ENCODE peak calls at places on chromosomes 13 and 19, in six cellular contexts. X is transverse colon, J is DND-41, I is aorta, M is HCT116, E is cardiac fibroblast. S is an unnamed sample.

GRCh38 chr13:101307181-101307701 is 109.1 kb downstream of the NALCN start:
- DNase-seq in X (no peak), J (peak), I (no peak), M (no peak), E (peak), S (no peak)

GRCh38 chr13:106262886-106263285 is 272.6 kb downstream of the EFNB2 start:
- DNase-seq in X (no peak), J (no peak), I (no peak), M (no peak), E (no peak), S (no peak)

GRCh38 chr13:93398167-93398566 is 171.6 kb downstream of the GPC6 start:
- DNase-seq in X (no peak), J (no peak), I (no peak), M (no peak), E (peak), S (no peak)

GRCh38 chr19:2476451-2477140 is 669 bp downstream of the GADD45B start:
- DNase-seq in X (peak), J (peak), I (peak), M (no peak), E (peak), S (no peak)

GRCh38 chr19:6697291-6697690 is 23.2 kb downstream of the C3 start:
- DNase-seq in X (no peak), J (no peak), I (no peak), M (no peak), E (no peak), S (no peak)

GRCh38 chr13:65787087-65787486 is 1443.0 kb downstream of the PCDH9 start:
- DNase-seq in X (no peak), J (no peak), I (no peak), M (no peak), E (peak), S (no peak)

GRCh38 chr13:97284558-97284957 is 62.4 kb downstream of the MBNL2 start:
- DNase-seq in X (no peak), J (no peak), I (no peak), M (no peak), E (peak), S (no peak)

GRCh38 chr19:45920458-45920857 is 5.9 kb upstream of the NANOS2 start:
- DNase-seq in X (no peak), J (no peak), I (no peak), M (no peak), E (no peak), S (no peak)

GRCh38 chr19:45879055-45879454 is 6.9 kb downstream of the IRF2BP1 start:
- DNase-seq in X (no peak), J (no peak), I (no peak), M (no peak), E (no peak), S (no peak)

GRCh38 chr13:74162782-74163181 is 28.6 kb upstream of the KLF12 start:
- DNase-seq in X (no peak), J (no peak), I (no peak), M (no peak), E (no peak), S (no peak)

GRCh38 chr13:95833126-95833525 is 156.2 kb downstream of the DNAJC3 start:
- DNase-seq in X (no peak), J (no peak), I (no peak), M (no peak), E (no peak), S (no peak)

GRCh38 chr19:10009269-10009665 is 1.0 kb downstream of the COL5A3 start:
- DNase-seq in X (peak), J (peak), I (peak), M (no peak), E (peak), S (no peak)

GRCh38 chr13:57631607-57632275 is at the start of gene PCDH17:
- DNase-seq in X (peak), J (no peak), I (peak), M (no peak), E (peak), S (no peak)

GRCh38 chr19:55464669-55465068 is at the start of gene C19orf85:
- DNase-seq in X (no peak), J (no peak), I (no peak), M (no peak), E (no peak), S (no peak)

GRCh38 chr19:55463583-55464031 is 944 bp downstream of the C19orf85 start:
- DNase-seq in X (no peak), J (no peak), I (no peak), M (no peak), E (no peak), S (no peak)

GRCh38 chr19:55465460-55466245 is 1.1 kb upstream of the C19orf85 start:
- DNase-seq in X (no peak), J (no peak), I (no peak), M (no peak), E (no peak), S (no peak)

GRCh38 chr19:55462722-55463121 is 1.3 kb upstream of the ISOC2 start:
- DNase-seq in X (no peak), J (no peak), I (no peak), M (no peak), E (no peak), S (no peak)

DNA sequence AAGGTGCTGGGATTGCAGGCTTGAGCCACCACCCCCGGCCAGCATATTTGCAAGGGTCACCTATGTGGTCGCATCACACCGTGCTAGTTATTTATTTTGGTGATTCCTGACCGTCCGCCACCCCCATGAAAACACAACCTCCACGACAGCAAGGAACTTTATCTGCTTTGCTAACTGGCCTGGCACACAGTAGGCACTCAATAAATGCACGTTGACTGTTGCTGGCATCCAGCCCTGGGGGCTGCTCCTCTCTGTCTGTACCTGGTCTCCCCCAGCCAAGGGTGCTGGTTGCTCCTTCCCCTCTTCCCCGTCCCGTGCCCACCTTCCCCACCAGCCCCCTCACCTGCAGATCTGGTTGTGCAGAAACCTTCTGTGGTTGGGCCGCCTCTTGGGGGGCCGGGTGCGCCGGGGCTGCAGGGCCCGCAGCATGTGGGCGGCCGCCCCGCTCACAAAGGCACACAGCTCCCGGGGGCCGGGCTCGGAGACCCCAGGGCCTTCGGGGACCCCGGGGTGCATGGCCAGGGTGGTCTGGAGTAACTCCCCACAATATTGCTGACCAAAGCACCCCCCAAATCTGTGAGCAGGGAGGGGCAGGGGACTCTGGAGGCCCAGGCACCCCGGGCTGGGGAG is 397 bp downstream of the C19orf85 start:
- DNase-seq in X (no peak), J (no peak), I (no peak), M (no peak), E (no peak), S (no peak)
- H3K4me3 ChIP-seq in X (no peak), J (no peak), I (no peak), M (no peak), E (no peak), S (no peak)

DNA sequence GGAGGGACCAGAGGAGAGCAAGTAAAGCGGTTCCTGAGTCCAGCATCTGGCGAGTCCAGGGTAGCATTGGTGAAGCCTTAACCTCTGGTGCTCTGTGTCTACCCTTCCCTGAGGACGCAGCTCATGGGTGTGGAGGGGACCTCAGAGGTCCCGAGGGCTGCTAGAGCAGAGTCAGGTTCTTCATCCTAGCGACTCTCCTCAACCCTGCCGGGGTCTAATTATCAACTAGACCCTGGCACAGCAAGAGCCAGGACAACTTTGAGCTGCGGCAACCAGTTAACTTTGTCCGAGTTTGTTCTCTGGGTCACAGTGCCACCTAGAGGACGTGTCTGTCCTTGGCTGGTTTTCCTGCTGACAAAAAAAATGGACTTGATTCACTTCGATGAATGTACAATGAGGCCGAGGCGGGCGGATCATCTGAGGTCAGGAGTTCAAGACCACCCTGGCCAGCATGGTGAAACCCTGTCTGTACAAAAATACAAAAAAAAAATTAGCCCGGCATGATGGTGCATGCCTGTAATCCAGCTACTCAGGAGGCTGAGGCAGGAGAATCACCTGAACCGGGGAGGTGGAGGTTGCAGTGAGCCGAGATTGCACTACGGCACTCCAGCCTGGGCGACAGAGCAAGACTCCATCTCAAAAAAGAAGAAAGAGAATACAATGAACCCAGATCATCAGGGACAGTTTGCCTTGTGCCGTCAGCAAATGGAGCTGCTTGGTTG is 24.9 kb downstream of the TSSK6 start:
- DNase-seq in X (peak), J (peak), I (peak), M (peak), E (peak), S (peak)
- H3K4me3 ChIP-seq in X (no peak), J (no peak), I (no peak), M (no peak), E (no peak), S (peak)

DNA sequence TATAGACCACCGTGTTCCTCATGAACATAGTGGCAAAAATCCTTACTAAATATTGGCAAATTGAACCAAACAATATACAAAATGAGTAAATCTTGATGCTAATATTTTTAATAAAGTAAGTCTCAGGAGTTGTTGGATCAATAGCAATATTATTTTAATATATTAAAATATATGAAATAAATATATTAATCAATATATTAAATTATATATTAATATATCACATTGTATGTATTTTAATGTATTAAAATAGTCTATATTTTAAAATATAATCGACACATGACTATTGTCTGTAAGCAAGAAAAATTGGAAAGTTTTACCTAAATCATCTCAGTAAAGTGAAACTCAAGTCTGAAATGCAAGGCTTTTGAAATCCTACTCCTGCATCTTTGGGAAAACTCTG is 78.9 kb upstream of the GJB6 start:
- DNase-seq in X (no peak), J (no peak), I (no peak), M (no peak), E (no peak), S (no peak)
- H3K4me3 ChIP-seq in X (no peak), J (no peak), I (no peak), M (no peak), E (no peak), S (no peak)

GRCh38 chr19:58037927-58038687 is 4.3 kb downstream of the ZSCAN1 start:
- DNase-seq in X (no peak), J (no peak), I (no peak), M (no peak), E (no peak), S (no peak)
- H3K4me3 ChIP-seq in X (no peak), J (no peak), I (no peak), M (no peak), E (no peak), S (no peak)

GRCh38 chr19:38252385-38252784 is 3.8 kb downstream of the PPP1R14A start:
- DNase-seq in X (no peak), J (no peak), I (no peak), M (no peak), E (no peak), S (no peak)

GRCh38 chr19:38250821-38251563 is 5.2 kb downstream of the PPP1R14A start:
- DNase-seq in X (peak), J (no peak), I (peak), M (no peak), E (peak), S (no peak)

GRCh38 chr19:38251564-38252051 is 4.6 kb downstream of the PPP1R14A start:
- DNase-seq in X (no peak), J (no peak), I (peak), M (no peak), E (peak), S (no peak)

GRCh38 chr19:38253788-38254187 is 2.4 kb downstream of the PPP1R14A start:
- DNase-seq in X (no peak), J (no peak), I (no peak), M (no peak), E (no peak), S (no peak)

GRCh38 chr19:38252935-38253691 is 3.1 kb downstream of the PPP1R14A start:
- DNase-seq in X (no peak), J (no peak), I (peak), M (no peak), E (no peak), S (no peak)
- H3K4me3 ChIP-seq in X (peak), J (no peak), I (peak), M (no peak), E (no peak), S (no peak)

GRCh38 chr13:51541809-51542258 is 42.4 kb upstream of the WDFY2 start:
- DNase-seq in X (peak), J (no peak), I (no peak), M (no peak), E (no peak), S (no peak)

GRCh38 chr13:51538626-51539179 is 45.6 kb upstream of the WDFY2 start:
- DNase-seq in X (no peak), J (no peak), I (no peak), M (no peak), E (no peak), S (no peak)

GRCh38 chr13:51539887-51540286 is 44.4 kb upstream of the WDFY2 start:
- DNase-seq in X (no peak), J (no peak), I (no peak), M (no peak), E (peak), S (no peak)

GRCh38 chr13:51541037-51541436 is 43.2 kb upstream of the WDFY2 start:
- DNase-seq in X (no peak), J (no peak), I (no peak), M (no peak), E (no peak), S (no peak)

GRCh38 chr13:51542358-51542972 is 41.8 kb upstream of the WDFY2 start:
- DNase-seq in X (no peak), J (no peak), I (no peak), M (no peak), E (peak), S (no peak)
- H3K4me3 ChIP-seq in X (no peak), J (no peak), I (no peak), M (no peak), E (no peak), S (peak)

GRCh38 chr19:58401825-58402433 is 6.5 kb downstream of the RNF225 start:
- DNase-seq in X (no peak), J (peak), I (peak), M (no peak), E (no peak), S (no peak)

GRCh38 chr19:58408152-58409009 is at the start of gene ZNF584:
- DNase-seq in X (peak), J (peak), I (peak), M (peak), E (peak), S (peak)

GRCh38 chr19:58409010-58409790 is 751 bp downstream of the ZNF584 start:
- DNase-seq in X (no peak), J (peak), I (no peak), M (no peak), E (peak), S (no peak)

GRCh38 chr19:58407658-58408151 is 744 bp upstream of the ZNF584 start:
- DNase-seq in X (no peak), J (no peak), I (no peak), M (no peak), E (no peak), S (no peak)

GRCh38 chr19:58406818-58407657 is 1.4 kb upstream of the ZNF584 start:
- DNase-seq in X (no peak), J (no peak), I (no peak), M (no peak), E (no peak), S (no peak)
- H3K4me3 ChIP-seq in X (peak), J (peak), I (no peak), M (peak), E (peak), S (peak)

DNA sequence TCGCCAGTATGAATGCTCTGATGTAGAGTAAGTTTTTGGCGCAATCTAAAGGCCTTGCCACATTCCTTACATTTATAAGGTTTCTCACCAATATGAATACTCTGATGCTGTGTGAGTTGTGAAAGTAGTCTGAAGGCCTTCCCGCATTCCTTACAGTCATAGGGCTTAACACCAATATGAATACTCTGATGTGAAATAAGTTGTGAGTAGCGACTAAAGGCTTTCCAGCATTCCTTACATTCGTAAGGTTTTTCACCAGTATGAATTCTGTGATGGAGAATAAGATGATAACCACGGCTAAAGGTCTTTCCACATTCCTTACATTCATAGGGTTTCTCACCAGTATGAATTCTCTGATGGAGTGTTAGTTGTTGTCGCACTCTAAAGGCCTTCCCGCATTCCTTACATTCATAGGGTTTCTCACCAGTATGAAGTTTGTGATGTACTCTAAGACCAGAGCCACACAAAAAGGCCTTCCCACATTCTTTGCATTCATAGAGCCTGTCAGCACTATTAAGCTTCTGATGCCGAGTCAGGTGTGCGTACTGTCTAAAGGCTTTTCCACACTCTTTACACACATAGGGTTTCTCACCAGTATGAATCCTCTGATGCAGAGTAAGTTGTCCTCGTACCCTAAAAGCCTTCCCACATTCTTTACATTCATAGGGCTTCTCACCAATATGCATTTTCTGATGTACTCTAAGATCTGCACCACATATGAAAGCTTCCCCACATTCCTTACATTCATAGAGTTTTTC is 14.1 kb upstream of the ZFP14 start:
- DNase-seq in X (no peak), J (no peak), I (no peak), M (no peak), E (no peak), S (no peak)
- H3K4me3 ChIP-seq in X (no peak), J (no peak), I (peak), M (no peak), E (no peak), S (no peak)

DNA sequence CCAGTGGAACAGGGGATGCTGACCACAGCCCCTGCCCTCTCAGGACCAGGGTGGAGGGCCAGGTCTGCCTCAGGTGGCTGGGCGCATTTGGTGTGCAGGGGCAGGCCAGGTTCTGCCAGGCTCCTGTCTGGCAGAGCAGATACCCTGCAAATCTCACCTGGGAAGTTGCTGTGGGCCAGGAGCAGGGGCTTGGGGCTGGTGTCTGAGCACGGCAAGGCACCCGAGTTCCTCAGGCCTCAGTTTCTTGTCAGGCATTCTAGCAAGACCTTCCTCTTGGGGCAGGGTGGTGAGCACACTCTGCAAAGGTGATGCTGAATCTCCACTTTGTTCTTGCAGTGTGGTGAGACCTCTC is 1.1 kb downstream of the CRTC1 start:
- DNase-seq in X (no peak), J (no peak), I (no peak), M (no peak), E (no peak), S (no peak)
- H3K4me3 ChIP-seq in X (no peak), J (no peak), I (no peak), M (peak), E (no peak), S (peak)